ENCODE peak calls at places on chromosomes 11 and 22, in ten cellular contexts. Y is dorsolateral prefrontal cortex, E is fibroblast of lung, W is GM12865, D is nephron progenitor cell, L is mucosa of descending colon, A is cardiac muscle cell, H is PC-3, B is GM06990, C is astrocyte of the spinal cord. K is an unnamed sample.

GRCh38 chr22:44229331-44229730 is 48.6 kb downstream of the PARVG start:
- DNase-seq in Y (no peak), E (no peak), W (no peak), D (no peak), L (no peak), A (peak; percentile 8), H (no peak), B (no peak), C (no peak), K (no peak)

GRCh38 chr11:9716275-9717039 is 52.6 kb downstream of the SWAP70 start:
- DNase-seq in Y (no peak), E (peak; percentile 92), W (peak; percentile 89), D (no peak), L (no peak), A (peak; percentile 86), H (peak; percentile 63), B (peak; percentile 70), C (peak; percentile 87), K (no peak)

GRCh38 chr11:114301927-114302326 is 5.7 kb downstream of the NNMT start:
- DNase-seq in Y (no peak), E (no peak), W (no peak), D (no peak), L (no peak), A (no peak), H (no peak), B (no peak), C (peak; percentile 17), K (no peak)

GRCh38 chr22:18063311-18063710 is 14.5 kb upstream of the PEX26 start:
- DNase-seq in Y (no peak), E (no peak), W (no peak), D (peak; percentile 12), L (no peak), A (no peak), H (peak; percentile 65), B (no peak), C (no peak), K (no peak)

GRCh38 chr11:9629064-9629463 is 34.8 kb upstream of the SWAP70 start:
- DNase-seq in Y (no peak), E (no peak), W (peak; percentile 72), D (no peak), L (no peak), A (no peak), H (no peak), B (no peak), C (no peak), K (no peak)

GRCh38 chr22:36728505-36728904 is 25.0 kb upstream of the CACNG2 start:
- DNase-seq in Y (no peak), E (no peak), W (no peak), D (no peak), L (no peak), A (no peak), H (no peak), B (no peak), C (no peak), K (no peak)

GRCh38 chr11:96200243-96200642 is 142.8 kb downstream of the MAML2 start:
- DNase-seq in Y (no peak), E (peak; percentile 88), W (no peak), D (no peak), L (no peak), A (peak; percentile 84), H (peak; percentile 51), B (no peak), C (peak; percentile 81), K (no peak)

GRCh38 chr11:65577756-65578109 is 1.9 kb downstream of the EHBP1L1 start:
- DNase-seq in Y (no peak), E (no peak), W (no peak), D (no peak), L (no peak), A (no peak), H (no peak), B (no peak), C (no peak), K (no peak)

GRCh38 chr11:61297341-61297740 is 2.2 kb upstream of the VWCE start:
- DNase-seq in Y (no peak), E (peak; percentile 77), W (no peak), D (no peak), L (no peak), A (no peak), H (no peak), B (no peak), C (no peak), K (no peak)

GRCh38 chr11:57306941-57307598 is 17.7 kb downstream of the TNKS1BP1 start:
- DNase-seq in Y (no peak), E (no peak), W (no peak), D (no peak), L (no peak), A (no peak), H (no peak), B (no peak), C (no peak), K (no peak)

GRCh38 chr11:120217941-120218694 is 7.3 kb downstream of the OAF start:
- DNase-seq in Y (peak; percentile 84), E (no peak), W (no peak), D (no peak), L (no peak), A (no peak), H (no peak), B (no peak), C (no peak), K (peak; percentile 66)

GRCh38 chr22:38638734-38639133 is 17.5 kb downstream of the FAM227A start:
- DNase-seq in Y (no peak), E (peak; percentile 52), W (no peak), D (no peak), L (no peak), A (peak; percentile 30), H (no peak), B (no peak), C (no peak), K (no peak)

GRCh38 chr11:116725434-116726221 is 47.2 kb downstream of the BUD13 start:
- DNase-seq in Y (no peak), E (peak; percentile 21), W (no peak), D (peak; percentile 27), L (no peak), A (peak; percentile 47), H (no peak), B (no peak), C (no peak), K (no peak)

GRCh38 chr11:16610738-16611388 is 127.6 kb upstream of the C11orf58 start:
- DNase-seq in Y (no peak), E (no peak), W (no peak), D (peak; percentile 22), L (no peak), A (no peak), H (no peak), B (no peak), C (no peak), K (no peak)

GRCh38 chr11:66275396-66275795 is 2.6 kb upstream of the CNIH2 start:
- DNase-seq in Y (no peak), E (no peak), W (no peak), D (no peak), L (no peak), A (no peak), H (no peak), B (no peak), C (no peak), K (no peak)

GRCh38 chr11:12048936-12049790 is 40.7 kb upstream of the DKK3 start:
- DNase-seq in Y (no peak), E (peak; percentile 37), W (no peak), D (no peak), L (no peak), A (peak; percentile 39), H (peak; percentile 27), B (no peak), C (no peak), K (no peak)

GRCh38 chr11:128204898-128205297 is 382.5 kb downstream of the ETS1 start:
- DNase-seq in Y (no peak), E (no peak), W (no peak), D (no peak), L (no peak), A (no peak), H (no peak), B (no peak), C (no peak), K (no peak)
- TF ChIP-seq CTCF in Y (no peak), E (no peak), W (no peak), D (no peak), L (no peak), A (no peak), H (no peak), B (no peak), C (no peak), K (no peak)

GRCh38 chr22:48692734-48693376 is 1134.8 kb downstream of the BRD1 start:
- DNase-seq in Y (no peak), E (no peak), W (no peak), D (peak; percentile 25), L (no peak), A (no peak), H (no peak), B (no peak), C (no peak), K (no peak)
- TF ChIP-seq CTCF in Y (no peak), E (no peak), W (no peak), D (no peak), L (no peak), A (no peak), H (no peak), B (no peak), C (no peak), K (no peak)

GRCh38 chr22:30026751-30027150 is 53.5 kb upstream of the HORMAD2 start:
- DNase-seq in Y (no peak), E (no peak), W (no peak), D (no peak), L (no peak), A (no peak), H (no peak), B (no peak), C (no peak), K (no peak)
- TF ChIP-seq CTCF in Y (no peak), E (no peak), W (no peak), D (no peak), L (no peak), A (no peak), H (no peak), B (no peak), C (no peak), K (no peak)

DNA sequence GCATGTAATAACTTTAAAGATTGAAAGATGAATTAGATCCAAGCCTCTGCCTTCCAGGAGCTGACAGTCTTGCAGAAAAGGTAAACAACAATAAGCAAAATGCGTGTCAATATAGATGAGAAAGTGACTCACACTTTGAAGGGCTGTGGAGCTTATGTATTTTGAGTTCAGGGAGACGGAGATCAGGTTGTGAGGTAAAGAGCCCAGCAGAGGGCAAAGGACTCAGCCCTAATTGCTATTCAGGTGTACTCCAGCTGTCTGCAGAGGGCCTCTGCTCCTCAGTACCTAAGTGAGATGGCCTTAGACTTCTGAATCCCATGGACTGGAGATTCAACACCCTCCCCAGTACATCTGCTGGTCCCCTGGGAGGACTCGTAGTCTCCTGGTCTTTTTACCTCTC is 22.9 kb upstream of the CTR9 start:
- DNase-seq in Y (no peak), E (no peak), W (no peak), D (no peak), L (no peak), A (no peak), H (no peak), B (no peak), C (no peak), K (no peak)
- TF ChIP-seq CTCF in Y (no peak), E (no peak), W (peak; percentile 2), D (no peak), L (no peak), A (no peak), H (no peak), B (no peak), C (no peak), K (no peak)

GRCh38 chr11:47216141-47216798 is 1.5 kb downstream of the DDB2 start:
- DNase-seq in Y (no peak), E (peak; percentile 92), W (peak; percentile 75), D (no peak), L (peak; percentile 78), A (peak; percentile 81), H (peak; percentile 90), B (peak; percentile 61), C (peak; percentile 88), K (peak; percentile 69)
- TF ChIP-seq CTCF in Y (no peak), E (no peak), W (no peak), D (no peak), L (no peak), A (no peak), H (no peak), B (peak; percentile 27), C (no peak), K (no peak)